ENCODE peak calls at places on chromosomes 7 and 10, in ten cellular contexts. E, K, G, N, P, V, D, Z, B and M are unnamed samples.
A peak's percentile ranks its signal among the peaks of the same experiment; 100 is the strongest.

GRCh38 chr10:75718996-75719395 is 287.6 kb downstream of the LRMDA start:
- DNase-seq in E (no peak), K (no peak), G (peak; percentile 15), N (no peak), P (peak; percentile 6), V (no peak), D (no peak), Z (peak; percentile 86), B (no peak), M (no peak)

GRCh38 chr10:34260904-34261303 is 554.2 kb downstream of the PARD3 start:
- DNase-seq in E (no peak), K (no peak), G (no peak), N (no peak), P (no peak), V (no peak), D (no peak), Z (no peak), B (no peak), M (no peak)

GRCh38 chr7:155456772-155457543 is 971 bp upstream of the EN2 start:
- DNase-seq in E (peak; percentile 63), K (peak; percentile 81), G (peak; percentile 49), N (peak; percentile 86), P (peak; percentile 73), V (peak; percentile 82), D (no peak), Z (peak; percentile 41), B (peak; percentile 71), M (peak; percentile 68)

GRCh38 chr10:109894516-109894915 is 28.8 kb downstream of the XPNPEP1 start:
- DNase-seq in E (no peak), K (no peak), G (peak; percentile 94), N (peak; percentile 77), P (peak; percentile 96), V (no peak), D (no peak), Z (peak; percentile 95), B (no peak), M (no peak)

GRCh38 chr7:26365897-26366267 is 74.2 kb downstream of the SNX10 start:
- DNase-seq in E (no peak), K (no peak), G (no peak), N (no peak), P (no peak), V (no peak), D (no peak), Z (no peak), B (no peak), M (no peak)

GRCh38 chr10:60384708-60385398 is 4.8 kb downstream of the ANK3 start:
- DNase-seq in E (no peak), K (peak; percentile 100), G (peak; percentile 94), N (no peak), P (peak; percentile 97), V (no peak), D (no peak), Z (peak; percentile 89), B (no peak), M (no peak)

GRCh38 chr10:35433851-35434426 is 97.6 kb downstream of the CCNY start:
- DNase-seq in E (no peak), K (no peak), G (peak; percentile 71), N (no peak), P (peak; percentile 86), V (peak; percentile 31), D (no peak), Z (peak; percentile 71), B (no peak), M (no peak)

GRCh38 chr7:80781561-80781979 is 137.3 kb downstream of the SEMA3C start:
- DNase-seq in E (no peak), K (peak; percentile 93), G (peak; percentile 87), N (peak; percentile 45), P (peak; percentile 94), V (peak; percentile 45), D (no peak), Z (peak; percentile 68), B (no peak), M (no peak)

GRCh38 chr7:73829921-73830617 is 727 bp upstream of the CLDN4 start:
- DNase-seq in E (no peak), K (peak; percentile 39), G (no peak), N (no peak), P (no peak), V (peak; percentile 77), D (no peak), Z (no peak), B (peak; percentile 88), M (no peak)

GRCh38 chr10:43955978-43956377 is 307.3 kb upstream of the ZNF32 start:
- DNase-seq in E (no peak), K (no peak), G (no peak), N (no peak), P (no peak), V (no peak), D (no peak), Z (no peak), B (no peak), M (no peak)

GRCh38 chr7:71846160-71846559 is 566.0 kb downstream of the CALN1 start:
- DNase-seq in E (no peak), K (no peak), G (no peak), N (no peak), P (no peak), V (peak; percentile 47), D (no peak), Z (no peak), B (no peak), M (peak; percentile 33)

GRCh38 chr7:121624922-121625321 is 228.8 kb upstream of the FAM3C start:
- DNase-seq in E (no peak), K (no peak), G (peak; percentile 15), N (no peak), P (peak; percentile 74), V (no peak), D (no peak), Z (no peak), B (no peak), M (no peak)

GRCh38 chr7:113768256-113768847 is 150.5 kb downstream of the PPP1R3A start:
- DNase-seq in E (no peak), K (no peak), G (no peak), N (no peak), P (no peak), V (no peak), D (no peak), Z (no peak), B (no peak), M (no peak)

GRCh38 chr7:129188892-129189660 is 643 bp downstream of the SMO start:
- DNase-seq in E (no peak), K (no peak), G (peak; percentile 24), N (peak; percentile 35), P (peak; percentile 38), V (peak; percentile 60), D (no peak), Z (no peak), B (no peak), M (peak; percentile 30)

GRCh38 chr7:49660170-49660783 is 113.2 kb upstream of the VWC2 start:
- DNase-seq in E (no peak), K (no peak), G (no peak), N (no peak), P (no peak), V (no peak), D (no peak), Z (no peak), B (peak; percentile 22), M (no peak)

GRCh38 chr10:51786016-51786683 is 86.8 kb upstream of the CSTF2T start:
- DNase-seq in E (no peak), K (no peak), G (no peak), N (no peak), P (no peak), V (no peak), D (no peak), Z (no peak), B (no peak), M (no peak)
- TF ChIP-seq CTCF in E (no peak), K (peak; percentile 21), G (no peak), N (no peak), P (no peak), V (no peak), D (no peak), Z (no peak), B (no peak), M (no peak)

DNA sequence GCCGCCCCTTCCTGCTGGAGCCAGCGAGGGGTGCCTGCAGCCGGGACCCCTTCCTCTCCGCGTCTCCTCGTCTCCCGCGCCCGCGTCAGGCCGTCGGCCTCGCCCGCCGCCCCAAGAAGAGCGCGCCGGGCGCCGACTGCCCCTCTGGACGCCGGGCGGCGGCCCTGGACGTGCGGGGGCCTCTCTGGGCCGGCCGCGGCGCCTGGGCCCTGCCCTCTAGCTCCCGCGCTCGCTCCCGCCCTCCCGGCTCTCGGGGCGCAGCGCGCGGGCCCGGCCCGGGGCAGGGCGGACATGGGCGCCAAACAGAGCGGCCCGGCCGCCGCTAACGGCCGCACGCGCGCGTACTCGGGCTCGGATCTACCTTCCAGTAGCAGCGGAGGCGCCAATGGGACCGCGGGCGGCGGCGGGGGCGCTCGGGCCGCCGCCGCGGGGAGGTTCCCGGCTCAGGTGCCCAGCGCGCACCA is 702 bp downstream of the ZNRF2 start:
- DNase-seq in E (peak; percentile 45), K (peak; percentile 29), G (peak; percentile 24), N (peak; percentile 40), P (peak; percentile 52), V (peak; percentile 76), D (peak; percentile 16), Z (peak; percentile 37), B (no peak), M (peak; percentile 31)
- TF ChIP-seq CTCF in E (no peak), K (no peak), G (no peak), N (no peak), P (no peak), V (no peak), D (no peak), Z (no peak), B (no peak), M (no peak)

GRCh38 chr10:132036887-132037675 is 28.7 kb upstream of the JAKMIP3 start:
- DNase-seq in E (no peak), K (no peak), G (no peak), N (no peak), P (no peak), V (no peak), D (no peak), Z (peak; percentile 27), B (no peak), M (no peak)
- TF ChIP-seq CTCF in E (no peak), K (no peak), G (no peak), N (no peak), P (no peak), V (no peak), D (no peak), Z (no peak), B (no peak), M (peak; percentile 21)

GRCh38 chr7:141975806-141976523 is 2.4 kb upstream of the TAS2R38 start:
- DNase-seq in E (peak; percentile 80), K (peak; percentile 71), G (peak; percentile 16), N (no peak), P (peak; percentile 33), V (peak; percentile 88), D (peak; percentile 57), Z (peak; percentile 81), B (peak; percentile 90), M (peak; percentile 91)
- TF ChIP-seq CTCF in E (peak; percentile 96), K (peak; percentile 93), G (peak; percentile 56), N (no peak), P (peak; percentile 63), V (peak; percentile 96), D (peak; percentile 78), Z (peak; percentile 95), B (peak; percentile 90), M (peak; percentile 97)